ENCODE peak calls at places on chromosomes 13 and 19, in five cellular contexts. F, C, X, A and G are unnamed samples.

GRCh38 chr13:28140433-28141125 is 2.2 kb downstream of the PAN3 start:
- DNase-seq in F (no peak), C (no peak), X (no peak), A (no peak), G (no peak)

GRCh38 chr13:49296659-49297058 is 48.9 kb downstream of the CDADC1 start:
- DNase-seq in F (no peak), C (no peak), X (no peak), A (no peak), G (no peak)

GRCh38 chr13:94673841-94674240 is 38.5 kb downstream of the SOX21 start:
- DNase-seq in F (no peak), C (no peak), X (no peak), A (no peak), G (no peak)

GRCh38 chr13:98327326-98328314 is 150.6 kb upstream of the RNF113B start:
- DNase-seq in F (no peak), C (no peak), X (no peak), A (no peak), G (no peak)

GRCh38 chr19:3606174-3606689 is 443 bp downstream of the TBXA2R start:
- DNase-seq in F (peak; percentile 80), C (no peak), X (no peak), A (peak; percentile 41), G (no peak)

GRCh38 chr13:52723181-52723580 is 16.4 kb downstream of the CNMD start:
- DNase-seq in F (no peak), C (no peak), X (no peak), A (no peak), G (no peak)

GRCh38 chr19:37698216-37698615 is 21.3 kb downstream of the ZNF607 start:
- DNase-seq in F (no peak), C (no peak), X (no peak), A (no peak), G (no peak)

GRCh38 chr13:39565036-39565949 is 37.7 kb downstream of the LHFPL6 start:
- DNase-seq in F (no peak), C (peak; percentile 37), X (no peak), A (no peak), G (no peak)

GRCh38 chr13:105377452-105377851 is 1158.0 kb downstream of the EFNB2 start:
- DNase-seq in F (no peak), C (no peak), X (no peak), A (no peak), G (no peak)

GRCh38 chr13:22800726-22801401 is 379.9 kb upstream of the SGCG start:
- DNase-seq in F (peak; percentile 21), C (peak; percentile 38), X (no peak), A (peak; percentile 23), G (no peak)

DNA sequence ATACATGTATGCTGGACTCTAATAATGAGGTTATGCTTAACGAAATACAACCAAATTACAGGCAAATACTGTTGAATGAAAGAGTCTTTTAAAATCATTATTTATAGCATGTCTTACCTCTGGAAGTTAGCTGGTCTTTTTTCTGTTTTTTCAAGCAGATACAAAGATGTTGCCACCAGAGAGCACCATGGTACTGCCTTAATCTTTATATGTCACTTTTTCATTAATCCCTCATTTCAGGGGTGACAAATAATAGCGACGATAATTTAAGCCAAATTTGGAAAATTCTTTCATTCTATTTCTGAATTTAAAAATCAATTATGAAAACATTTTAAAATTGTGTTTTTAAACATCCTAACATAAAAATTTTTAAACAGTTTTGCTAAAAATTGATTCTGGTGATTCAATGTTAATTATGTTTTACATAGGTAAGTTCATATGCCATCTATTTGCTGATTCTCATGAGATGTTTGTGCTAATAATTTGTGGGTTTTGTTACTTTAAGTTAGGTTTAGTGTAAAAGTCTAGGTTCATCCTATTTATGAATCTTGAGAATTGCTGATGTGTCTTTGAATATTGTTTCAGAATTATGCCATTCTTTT is 379.3 kb upstream of the SGCG start:
- DNase-seq in F (no peak), C (peak; percentile 38), X (no peak), A (no peak), G (no peak)
- TF ChIP-seq CTCF in F (peak; percentile 28), C (peak; percentile 27), X (peak; percentile 46), A (no peak), G (peak; percentile 41)

GRCh38 chr19:917323-918151 is at the start of gene KISS1R:
- DNase-seq in F (no peak), C (no peak), X (no peak), A (no peak), G (no peak)
- TF ChIP-seq CTCF in F (peak; percentile 44), C (no peak), X (peak; percentile 61), A (no peak), G (no peak)

DNA sequence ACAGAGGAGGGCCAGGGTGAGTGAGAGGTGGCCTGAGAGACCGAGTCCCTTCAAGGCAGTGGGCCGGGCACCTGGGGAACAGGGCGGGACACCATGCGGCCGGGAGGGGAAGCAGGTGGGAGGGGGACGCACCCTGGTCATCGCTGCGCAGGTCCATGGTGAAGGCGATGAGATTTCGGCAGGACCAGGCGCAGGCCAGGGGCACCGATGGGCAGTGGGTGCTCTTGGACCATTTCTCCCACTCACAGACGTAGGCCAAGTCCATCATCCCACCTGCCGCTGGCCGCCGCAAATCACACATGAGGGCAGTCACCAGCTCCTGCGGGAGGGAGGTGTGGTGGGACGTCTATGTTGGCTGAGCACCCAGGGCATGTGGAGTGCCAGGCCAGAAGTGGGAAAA is 2.2 kb downstream of the MED16 start:
- DNase-seq in F (no peak), C (no peak), X (no peak), A (no peak), G (no peak)
- TF ChIP-seq CTCF in F (no peak), C (no peak), X (no peak), A (no peak), G (no peak)

GRCh38 chr13:100088282-100088647 is 628 bp upstream of the PCCA start:
- DNase-seq in F (no peak), C (no peak), X (no peak), A (no peak), G (no peak)

GRCh38 chr13:100089633-100090032 is 740 bp downstream of the PCCA start:
- DNase-seq in F (no peak), C (no peak), X (no peak), A (no peak), G (no peak)

GRCh38 chr13:100090861-100091260 is 2.0 kb downstream of the PCCA start:
- DNase-seq in F (no peak), C (no peak), X (no peak), A (no peak), G (no peak)

DNA sequence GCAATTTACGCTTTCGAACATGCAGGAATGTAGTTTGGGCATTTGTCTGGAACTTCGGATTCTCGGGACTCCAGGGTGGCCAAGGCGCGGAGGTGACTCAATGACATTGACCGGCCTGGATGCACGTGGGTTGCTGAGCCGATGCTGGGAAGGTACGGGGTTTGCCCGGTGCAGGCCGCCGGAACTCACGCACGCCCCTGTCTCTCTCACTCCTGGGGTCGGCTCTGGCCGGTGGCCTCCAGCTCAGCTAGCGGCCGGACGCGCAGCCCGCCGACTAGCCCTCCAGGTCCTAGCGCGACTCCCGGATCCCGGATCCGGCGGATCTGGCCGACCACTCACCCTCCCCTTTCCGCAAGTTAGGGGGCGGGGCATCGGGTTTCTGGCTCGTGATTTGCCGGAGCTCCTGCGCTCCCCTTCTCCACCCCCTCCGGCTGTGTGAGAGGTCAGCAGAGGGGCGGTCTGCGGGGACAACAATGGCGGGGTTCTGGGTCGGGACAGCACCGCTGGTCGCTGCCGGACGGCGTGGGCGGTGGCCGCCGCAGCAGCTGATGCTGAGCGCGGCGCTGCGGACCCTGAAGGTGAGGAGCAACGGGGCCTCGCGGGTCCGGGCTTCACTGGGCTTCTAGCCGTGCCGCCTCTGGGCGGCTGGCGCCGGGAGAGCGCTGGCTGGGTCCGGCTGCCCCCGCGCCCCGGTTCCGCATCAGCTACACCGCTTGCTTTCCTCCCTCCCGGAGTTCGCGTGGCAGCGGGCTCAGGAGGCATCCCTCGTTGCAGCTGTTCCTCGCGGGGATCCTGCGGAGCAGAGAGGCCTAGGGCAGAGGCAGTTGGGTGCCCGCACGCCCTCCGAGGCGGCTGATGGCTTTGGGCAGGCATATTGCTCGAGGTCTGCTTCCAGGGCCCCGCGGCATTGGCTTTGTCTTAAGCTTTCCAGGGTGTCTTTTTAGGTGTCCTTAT is at the start of gene PCCA:
- DNase-seq in F (peak; percentile 97), C (peak; percentile 98), X (peak; percentile 97), A (peak; percentile 98), G (peak; percentile 90)
- TF ChIP-seq CTCF in F (no peak), C (no peak), X (no peak), A (no peak), G (no peak)

DNA sequence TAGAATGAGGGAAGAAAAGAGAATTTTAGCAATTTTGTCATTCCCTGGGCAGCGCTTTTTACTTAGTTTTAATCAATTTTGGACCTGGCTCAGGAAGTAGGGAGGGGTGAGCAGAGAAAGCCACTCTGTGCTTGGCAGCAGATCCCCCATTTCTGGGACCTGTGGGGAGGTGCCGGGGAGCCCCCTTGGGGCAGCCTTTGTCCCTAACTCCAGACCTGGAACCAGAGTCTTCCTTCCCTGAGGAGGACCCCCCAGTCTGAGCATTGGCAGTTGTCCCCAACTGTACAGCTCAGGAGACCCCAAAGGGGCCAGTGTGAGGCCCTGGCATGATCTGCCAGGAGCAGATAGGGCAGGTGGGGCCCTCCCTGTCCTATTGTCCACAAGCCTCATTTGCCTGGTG is 10.5 kb downstream of the LYL1 start:
- DNase-seq in F (no peak), C (no peak), X (no peak), A (no peak), G (no peak)
- TF ChIP-seq CTCF in F (no peak), C (no peak), X (no peak), A (no peak), G (no peak)

GRCh38 chr13:33441015-33441414 is 155.5 kb upstream of the STARD13 start:
- DNase-seq in F (peak; percentile 48), C (no peak), X (no peak), A (peak; percentile 24), G (no peak)
- TF ChIP-seq CTCF in F (no peak), C (no peak), X (peak; percentile 31), A (no peak), G (no peak)

GRCh38 chr13:33692531-33692930 is 125.4 kb upstream of the RFC3 start:
- DNase-seq in F (no peak), C (no peak), X (no peak), A (no peak), G (no peak)
- TF ChIP-seq CTCF in F (no peak), C (no peak), X (no peak), A (no peak), G (no peak)